ENCODE peak calls at places on chromosomes 12 and 14, in four cellular contexts. Q, N, P and F are unnamed samples.

GRCh38 chr12:1841606-1842182 is 21.3 kb downstream of the LRTM2 start:
- DNase-seq in Q (no peak), N (no peak), P (no peak), F (no peak)

GRCh38 chr12:130880411-130880885 is 8.6 kb downstream of the RAN start:
- DNase-seq in Q (no peak), N (no peak), P (no peak), F (no peak)

GRCh38 chr12:113262710-113263109 is 41.4 kb downstream of the TPCN1 start:
- DNase-seq in Q (no peak), N (no peak), P (no peak), F (no peak)

GRCh38 chr14:64729386-64730060 is 25.3 kb downstream of the PLEKHG3 start:
- DNase-seq in Q (no peak), N (no peak), P (no peak), F (no peak)

GRCh38 chr12:51863363-51863920 is 14.9 kb upstream of the FIGNL2 start:
- DNase-seq in Q (no peak), N (no peak), P (no peak), F (no peak)

GRCh38 chr12:3132636-3133409 is 55.6 kb downstream of the TSPAN9 start:
- DNase-seq in Q (no peak), N (no peak), P (no peak), F (no peak)

GRCh38 chr12:56143870-56144269 is 8.5 kb upstream of the MYL6B start:
- DNase-seq in Q (no peak), N (no peak), P (no peak), F (no peak)

GRCh38 chr12:104426926-104427546 is 29.7 kb upstream of the CHST11 start:
- DNase-seq in Q (no peak), N (no peak), P (no peak), F (no peak)

GRCh38 chr12:124893792-124894516 is 20.5 kb downstream of the UBC start:
- DNase-seq in Q (no peak), N (no peak), P (no peak), F (no peak)

GRCh38 chr12:113330505-113330904 is 4.4 kb downstream of the SLC8B1 start:
- DNase-seq in Q (no peak), N (no peak), P (no peak), F (no peak)